ENCODE peak calls at places on chromosomes 6 and 20, in six cellular contexts. Z is activated CD4-positive, alpha-beta T cell treated with anti-CD3 and anti-CD28 coated beads, Interleukin-2, amount 50 U/mL, for 1 hour; M is NCI-H1694; X is NCI-H510A treated with DMSO at 0.1 percent for 48 hours; P is WERI-Rb-1; B is stimulated activated CD8-positive, alpha-beta memory T cell treated with anti-CD3 and anti-CD28 coated beads, Interleukin-4, amount 100 ng/mL, for 1 hour. D is an unnamed sample.

GRCh38 chr20:32494498-32495216 is 90.5 kb downstream of the NOL4L start:
- DNase-seq in P (no peak), Z (no peak), B (no peak), X (no peak), M (no peak), D (no peak)

GRCh38 chr20:62918830-62919229 is 7.5 kb downstream of the DIDO1 start:
- DNase-seq in P (no peak), B (peak; percentile 22), X (no peak), Z (peak; percentile 48), M (no peak), D (no peak)

GRCh38 chr6:84411060-84411629 is 183.7 kb upstream of the CEP162 start:
- DNase-seq in Z (no peak), X (no peak), B (no peak), P (no peak), M (no peak), D (peak; percentile 83)

GRCh38 chr6:87029711-87030314 is 65.1 kb downstream of the CGA start:
- DNase-seq in B (no peak), Z (no peak), P (no peak), X (peak; percentile 43), M (peak; percentile 69), D (peak; percentile 55)

GRCh38 chr6:64217721-64218603 is 582.4 kb downstream of the PHF3 start:
- DNase-seq in P (no peak), M (no peak), X (no peak), Z (no peak), B (no peak), D (peak; percentile 2)

GRCh38 chr6:168634928-168635327 is 193.9 kb downstream of the SMOC2 start:
- DNase-seq in P (no peak), X (no peak), B (no peak), M (no peak), Z (no peak), D (no peak)

GRCh38 chr6:117195728-117196127 is 69.6 kb upstream of the VGLL2 start:
- DNase-seq in P (no peak), X (no peak), B (no peak), M (no peak), Z (no peak), D (no peak)

GRCh38 chr6:71402101-71402500 is 113.5 kb downstream of the OGFRL1 start:
- DNase-seq in M (no peak), P (no peak), B (no peak), Z (no peak), X (no peak), D (no peak)

GRCh38 chr6:84618836-84619235 is 145.6 kb downstream of the TBX18 start:
- DNase-seq in M (no peak), X (no peak), P (peak; percentile 25), B (no peak), Z (no peak), D (peak; percentile 71)

GRCh38 chr6:158686791-158687381 is 37.0 kb downstream of the SYTL3 start:
- DNase-seq in M (no peak), Z (peak; percentile 49), X (no peak), P (no peak), B (no peak), D (no peak)

GRCh38 chr20:21179796-21180195 is 53.9 kb downstream of the KIZ start:
- DNase-seq in B (no peak), M (no peak), P (no peak), X (no peak), Z (no peak), D (no peak)

GRCh38 chr20:45780159-45780558 is 11.5 kb downstream of the WFDC3 start:
- DNase-seq in P (no peak), M (no peak), X (no peak), B (no peak), Z (no peak), D (no peak)